ENCODE peak calls at places on chromosomes 13 and 19, in ten cellular contexts. E is sigmoid colon, D is lower leg skin, J is heart left ventricle, H is Peyer's patch, G is GM12891, Q is tibial nerve, W is A549, L is body of pancreas, N is upper lobe of left lung. M is an unnamed sample.

GRCh38 chr13:109145631-109146030 is 516.2 kb downstream of the MYO16 start:
- DNase-seq in E (no peak), D (no peak), J (peak), H (peak), G (peak), Q (peak), W (peak), L (peak), N (no peak), M (no peak)

GRCh38 chr13:47076536-47076935 is 179.7 kb upstream of the HTR2A start:
- DNase-seq in E (no peak), D (no peak), J (no peak), H (no peak), G (no peak), Q (no peak), W (no peak), L (no peak), N (no peak), M (no peak)

GRCh38 chr19:3457531-3458228 is 22.6 kb downstream of the SMIM24 start:
- DNase-seq in E (no peak), D (no peak), J (no peak), H (no peak), G (no peak), Q (no peak), W (no peak), L (no peak), N (peak), M (no peak)

GRCh38 chr13:77409412-77409811 is 82.5 kb upstream of the MYCBP2 start:
- DNase-seq in E (no peak), D (no peak), J (no peak), H (no peak), G (no peak), Q (no peak), W (no peak), L (no peak), N (no peak), M (no peak)

GRCh38 chr19:10863107-10863700 is 8.1 kb upstream of the CARM1 start:
- DNase-seq in E (no peak), D (no peak), J (no peak), H (no peak), G (no peak), Q (no peak), W (no peak), L (peak), N (no peak), M (no peak)

GRCh38 chr19:47020992-47021496 is 1.4 kb downstream of the NPAS1 start:
- DNase-seq in E (no peak), D (no peak), J (no peak), H (no peak), G (no peak), Q (no peak), W (no peak), L (no peak), N (peak), M (no peak)

GRCh38 chr19:3365447-3366103 is 808 bp upstream of the NFIC start:
- DNase-seq in E (peak), D (peak), J (peak), H (peak), G (no peak), Q (peak), W (no peak), L (peak), N (peak), M (no peak)

GRCh38 chr19:1133471-1133929 is 29.7 kb downstream of the GPX4 start:
- DNase-seq in E (no peak), D (peak), J (no peak), H (peak), G (no peak), Q (no peak), W (peak), L (no peak), N (peak), M (peak)

GRCh38 chr19:17522988-17523872 is 11.8 kb downstream of the PGLS start:
- DNase-seq in E (peak), D (no peak), J (peak), H (peak), G (peak), Q (peak), W (no peak), L (no peak), N (peak), M (peak)

GRCh38 chr13:46184277-46184699 is 2.3 kb upstream of the LCP1 start:
- DNase-seq in E (no peak), D (peak), J (no peak), H (peak), G (no peak), Q (peak), W (peak), L (peak), N (no peak), M (no peak)

GRCh38 chr19:35063940-35064818 is 22.7 kb downstream of the HPN start:
- DNase-seq in E (no peak), D (no peak), J (no peak), H (no peak), G (no peak), Q (no peak), W (no peak), L (no peak), N (no peak), M (no peak)

GRCh38 chr19:18776736-18777135 is 14.4 kb downstream of the COMP start:
- DNase-seq in E (no peak), D (no peak), J (no peak), H (no peak), G (no peak), Q (no peak), W (no peak), L (no peak), N (peak), M (no peak)

GRCh38 chr19:16131648-16132047 is 11.8 kb upstream of the HSH2D start:
- DNase-seq in E (no peak), D (no peak), J (no peak), H (no peak), G (no peak), Q (no peak), W (no peak), L (no peak), N (no peak), M (no peak)

GRCh38 chr19:1754651-1755466 is 1.6 kb downstream of the ONECUT3 start:
- DNase-seq in E (no peak), D (no peak), J (no peak), H (no peak), G (no peak), Q (no peak), W (no peak), L (no peak), N (no peak), M (no peak)

GRCh38 chr13:77136902-77137420 is 110.0 kb upstream of the FBXL3 start:
- DNase-seq in E (no peak), D (no peak), J (no peak), H (no peak), G (no peak), Q (no peak), W (no peak), L (no peak), N (no peak), M (no peak)

GRCh38 chr19:18002347-18002850 is 5.6 kb upstream of the ARRDC2 start:
- DNase-seq in E (no peak), D (no peak), J (no peak), H (peak), G (no peak), Q (no peak), W (no peak), L (no peak), N (no peak), M (peak)

GRCh38 chr19:37333457-37333856 is 37.4 kb upstream of the ZNF527 start:
- DNase-seq in E (no peak), D (no peak), J (no peak), H (no peak), G (no peak), Q (no peak), W (no peak), L (no peak), N (no peak), M (no peak)

GRCh38 chr19:32318884-32319520 is 26.4 kb upstream of the ZNF507 start:
- DNase-seq in E (no peak), D (no peak), J (no peak), H (peak), G (peak), Q (no peak), W (peak), L (no peak), N (no peak), M (no peak)

GRCh38 chr19:35462476-35462953 is 14.5 kb downstream of the FFAR2 start:
- DNase-seq in E (no peak), D (no peak), J (no peak), H (peak), G (peak), Q (no peak), W (no peak), L (no peak), N (no peak), M (no peak)

GRCh38 chr19:40672573-40673299 is 17.7 kb downstream of the NUMBL start:
- DNase-seq in E (no peak), D (no peak), J (no peak), H (no peak), G (no peak), Q (no peak), W (no peak), L (no peak), N (no peak), M (no peak)

GRCh38 chr19:15372891-15373301 is 6.7 kb downstream of the AKAP8 start:
- DNase-seq in E (no peak), D (no peak), J (no peak), H (no peak), G (no peak), Q (no peak), W (no peak), L (no peak), N (peak), M (no peak)

GRCh38 chr13:95608640-95609280 is 35.7 kb downstream of the DZIP1 start:
- DNase-seq in E (no peak), D (no peak), J (no peak), H (no peak), G (no peak), Q (no peak), W (no peak), L (no peak), N (no peak), M (no peak)

GRCh38 chr13:46698910-46699460 is 98.0 kb downstream of the ESD start:
- DNase-seq in E (no peak), D (no peak), J (peak), H (no peak), G (no peak), Q (no peak), W (no peak), L (no peak), N (no peak), M (no peak)

GRCh38 chr19:4673726-4674125 is 3.6 kb upstream of the MYDGF start:
- DNase-seq in E (no peak), D (no peak), J (no peak), H (no peak), G (no peak), Q (no peak), W (no peak), L (no peak), N (no peak), M (no peak)

GRCh38 chr19:15161028-15161984 is 39.5 kb downstream of the NOTCH3 start:
- DNase-seq in E (no peak), D (no peak), J (no peak), H (peak), G (peak), Q (no peak), W (peak), L (no peak), N (peak), M (no peak)

GRCh38 chr13:51906581-51906980 is 44.8 kb downstream of the CCDC70 start:
- DNase-seq in E (no peak), D (no peak), J (no peak), H (no peak), G (no peak), Q (no peak), W (no peak), L (peak), N (no peak), M (peak)

GRCh38 chr13:100870898-100871297 is 196.3 kb upstream of the TMTC4 start:
- DNase-seq in E (no peak), D (no peak), J (no peak), H (no peak), G (no peak), Q (no peak), W (no peak), L (no peak), N (no peak), M (no peak)

GRCh38 chr19:29303707-29304090 is 90.7 kb upstream of the UQCRFS1 start:
- DNase-seq in E (no peak), D (peak), J (no peak), H (no peak), G (no peak), Q (no peak), W (no peak), L (no peak), N (no peak), M (no peak)

GRCh38 chr13:107104631-107105030 is 536.7 kb upstream of the ARGLU1 start:
- DNase-seq in E (no peak), D (no peak), J (no peak), H (no peak), G (no peak), Q (no peak), W (no peak), L (no peak), N (no peak), M (no peak)

GRCh38 chr13:76735641-76736040 is 150.6 kb downstream of the KCTD12 start:
- DNase-seq in E (no peak), D (no peak), J (no peak), H (no peak), G (no peak), Q (no peak), W (no peak), L (no peak), N (no peak), M (no peak)

GRCh38 chr19:4499318-4499717 is 19.0 kb downstream of the PLIN4 start:
- DNase-seq in E (no peak), D (no peak), J (no peak), H (no peak), G (no peak), Q (no peak), W (no peak), L (no peak), N (peak), M (no peak)

GRCh38 chr19:33394006-33394722 is 20.7 kb downstream of the CEBPG start:
- DNase-seq in E (peak), D (peak), J (no peak), H (peak), G (peak), Q (peak), W (no peak), L (no peak), N (peak), M (peak)

GRCh38 chr13:101520672-101521071 is 68.2 kb downstream of the ITGBL1 start:
- DNase-seq in E (no peak), D (no peak), J (no peak), H (no peak), G (no peak), Q (no peak), W (no peak), L (no peak), N (no peak), M (no peak)

GRCh38 chr19:45322744-45323281 is at the start of gene CKM:
- DNase-seq in E (no peak), D (no peak), J (peak), H (no peak), G (no peak), Q (no peak), W (no peak), L (no peak), N (peak), M (no peak)

GRCh38 chr13:109146912-109147624 is 517.7 kb downstream of the MYO16 start:
- DNase-seq in E (no peak), D (no peak), J (no peak), H (no peak), G (no peak), Q (no peak), W (peak), L (no peak), N (no peak), M (no peak)

GRCh38 chr13:46389985-46390384 is 2.9 kb upstream of the RUBCNL start:
- DNase-seq in E (peak), D (no peak), J (peak), H (peak), G (no peak), Q (no peak), W (no peak), L (peak), N (no peak), M (no peak)

GRCh38 chr13:105353654-105354053 is 1181.8 kb downstream of the EFNB2 start:
- DNase-seq in E (no peak), D (no peak), J (no peak), H (no peak), G (no peak), Q (no peak), W (no peak), L (no peak), N (no peak), M (no peak)

GRCh38 chr13:109645831-109646230 is 140.6 kb downstream of the IRS2 start:
- DNase-seq in E (no peak), D (no peak), J (no peak), H (no peak), G (no peak), Q (no peak), W (no peak), L (no peak), N (no peak), M (no peak)

GRCh38 chr13:87147076-87147475 is 524.1 kb upstream of the SLITRK5 start:
- DNase-seq in E (no peak), D (no peak), J (no peak), H (no peak), G (no peak), Q (no peak), W (no peak), L (no peak), N (no peak), M (no peak)

GRCh38 chr19:2775556-2776430 is 7.3 kb downstream of the SGTA start:
- DNase-seq in E (no peak), D (no peak), J (peak), H (peak), G (peak), Q (peak), W (no peak), L (no peak), N (no peak), M (peak)

DNA sequence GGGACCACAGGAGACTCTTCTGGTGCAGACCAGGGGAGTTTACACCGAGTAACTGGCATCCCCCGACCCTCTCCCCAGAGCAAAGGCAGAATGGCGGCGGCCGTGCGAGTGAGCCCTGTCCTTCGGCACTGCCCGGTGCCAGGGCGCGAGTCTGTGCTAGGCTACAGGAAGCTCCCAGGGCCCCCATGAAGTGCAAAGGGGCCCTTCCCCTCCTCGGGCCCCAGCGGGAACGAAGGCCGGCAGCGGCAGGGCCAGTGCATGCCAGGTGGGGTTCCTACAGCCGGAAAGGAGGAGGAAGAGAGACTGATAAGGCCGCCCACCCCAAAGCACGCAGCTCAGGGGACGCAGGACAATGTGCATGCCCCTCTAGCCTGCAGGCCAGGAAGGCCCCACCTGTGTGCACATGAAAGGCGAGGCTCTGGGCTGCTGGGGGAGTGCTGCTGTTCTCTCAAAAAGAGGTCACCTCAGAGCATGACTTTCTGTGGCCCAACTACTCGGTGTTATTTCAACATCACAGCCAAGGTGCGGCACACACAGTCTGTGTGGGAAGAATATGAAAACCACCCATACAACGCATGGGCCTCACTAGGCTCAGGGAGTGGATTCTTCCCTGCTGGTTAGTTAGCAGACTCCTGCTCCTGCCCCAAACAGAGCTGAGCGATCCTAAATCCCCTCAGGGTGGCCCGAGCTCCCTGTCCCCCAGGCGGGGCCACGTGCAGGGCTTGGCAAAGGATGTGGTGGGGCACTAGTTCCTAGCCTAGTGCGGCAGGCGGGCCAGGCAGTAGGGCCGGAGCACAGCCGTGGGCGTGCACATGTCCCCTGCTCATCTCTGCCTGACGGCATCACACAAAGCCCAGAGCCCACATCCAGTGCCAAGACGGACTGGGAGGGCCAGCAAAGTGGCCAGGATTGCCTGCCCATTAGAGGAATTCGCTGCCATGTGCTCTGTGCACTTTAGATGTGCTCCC is 28.4 kb upstream of the TIMM44 start:
- DNase-seq in E (no peak), D (no peak), J (no peak), H (no peak), G (no peak), Q (no peak), W (no peak), L (no peak), N (no peak), M (no peak)
- TF ChIP-seq POLR2A in E (no peak), D (no peak), J (no peak), H (no peak), G (no peak), Q (no peak), W (no peak), L (no peak), N (no peak), M (no peak)

DNA sequence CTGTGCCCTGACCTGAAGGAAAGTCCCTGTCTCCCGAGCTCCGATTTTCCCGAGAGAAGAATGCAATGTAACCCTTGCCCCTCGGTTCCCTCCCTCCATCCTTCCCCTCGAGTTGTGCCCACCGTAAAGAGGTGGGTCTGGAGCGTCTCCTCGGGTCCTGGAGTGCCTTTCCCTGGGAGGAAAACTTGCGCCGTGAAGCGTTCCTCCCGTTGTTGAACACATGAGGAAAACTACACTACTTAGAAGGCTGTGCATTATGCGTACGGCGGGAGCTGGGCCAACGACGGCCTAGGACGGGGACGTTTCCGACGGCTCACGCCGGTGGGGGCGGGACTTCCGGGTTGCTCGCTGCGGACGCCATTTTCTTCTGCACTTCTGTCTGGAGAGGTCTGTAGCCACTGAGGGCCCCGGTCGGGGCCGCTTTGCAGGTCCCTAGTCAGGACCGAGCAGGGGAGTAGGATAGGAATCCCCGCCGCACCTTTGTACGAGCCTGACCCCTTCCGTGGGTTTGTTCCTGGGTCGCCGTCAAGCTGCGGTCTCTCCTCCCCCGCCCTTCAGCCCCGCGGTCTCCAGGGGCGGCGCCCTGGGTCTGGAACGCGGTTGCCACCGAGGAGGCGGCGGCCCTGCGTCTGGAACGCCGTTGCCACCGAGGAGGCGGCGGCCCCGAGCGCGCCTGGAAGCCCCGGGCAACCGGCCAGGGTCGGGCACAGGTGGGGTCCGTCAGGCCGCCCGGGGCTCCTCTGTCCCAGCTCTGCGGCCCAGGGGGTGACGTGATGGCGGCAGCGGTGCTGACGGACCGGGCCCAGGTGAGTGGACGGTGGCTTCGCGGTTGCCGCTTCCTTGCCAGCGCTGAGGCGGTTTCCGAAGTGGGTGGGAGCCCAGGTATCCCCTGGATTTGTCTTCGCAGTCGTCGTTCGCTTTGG is at the start of gene ZNF264:
- DNase-seq in E (peak), D (peak), J (peak), H (peak), G (peak), Q (peak), W (peak), L (peak), N (peak), M (peak)
- TF ChIP-seq POLR2A in E (peak), D (no peak), J (no peak), H (no peak), G (peak), Q (no peak), W (no peak), L (peak), N (peak), M (no peak)

GRCh38 chr19:23817519-23817918 is 58.8 kb upstream of the ZNF681 start:
- DNase-seq in E (no peak), D (no peak), J (no peak), H (peak), G (no peak), Q (no peak), W (no peak), L (peak), N (no peak), M (no peak)
- TF ChIP-seq POLR2A in E (no peak), D (no peak), J (no peak), H (no peak), G (no peak), Q (no peak), W (no peak), L (no peak), N (no peak), M (no peak)

GRCh38 chr19:12965017-12965811 is 4.2 kb upstream of the DAND5 start:
- DNase-seq in E (peak), D (peak), J (peak), H (peak), G (peak), Q (peak), W (peak), L (peak), N (peak), M (peak)
- TF ChIP-seq POLR2A in E (no peak), D (no peak), J (no peak), H (no peak), G (no peak), Q (no peak), W (no peak), L (no peak), N (no peak), M (no peak)